ENCODE peak calls at places on chromosomes 12 and 14, in seven cellular contexts. X is tibial artery, Z is uterus, D is ovary, M is Peyer's patch, A is left ventricle myocardium inferior, I is HCT116. S is an unnamed sample.

GRCh38 chr12:130198026-130198662 is 35.9 kb downstream of the FZD10 start:
- DNase-seq in X (no peak), Z (no peak), D (no peak), M (no peak), A (no peak), I (no peak), S (peak)

GRCh38 chr14:68612049-68612448 is 180.8 kb downstream of the ZFP36L1 start:
- DNase-seq in X (no peak), Z (peak), D (no peak), M (peak), A (peak), I (no peak), S (no peak)

GRCh38 chr12:56237552-56237951 is 7.7 kb downstream of the SLC39A5 start:
- DNase-seq in X (no peak), Z (no peak), D (no peak), M (no peak), A (no peak), I (no peak), S (no peak)

GRCh38 chr12:50764116-50764860 is 387 bp downstream of the ATF1 start:
- DNase-seq in X (peak), Z (peak), D (no peak), M (peak), A (no peak), I (no peak), S (peak)

GRCh38 chr14:68598621-68599447 is 194.0 kb downstream of the ZFP36L1 start:
- DNase-seq in X (peak), Z (peak), D (peak), M (peak), A (peak), I (peak), S (no peak)

GRCh38 chr12:69996276-69996675 is 171.2 kb downstream of the MYRFL start:
- DNase-seq in X (no peak), Z (no peak), D (no peak), M (no peak), A (no peak), I (no peak), S (no peak)

GRCh38 chr12:56632701-56633464 is 2.8 kb upstream of the BAZ2A start:
- DNase-seq in X (no peak), Z (no peak), D (no peak), M (no peak), A (no peak), I (no peak), S (no peak)

GRCh38 chr12:123519151-123520001 is 14.1 kb downstream of the RILPL1 start:
- DNase-seq in X (peak), Z (no peak), D (no peak), M (no peak), A (peak), I (no peak), S (peak)

GRCh38 chr12:6960291-6961277 is 9.4 kb downstream of the PTPN6 start:
- DNase-seq in X (no peak), Z (no peak), D (peak), M (peak), A (peak), I (no peak), S (no peak)

GRCh38 chr14:59895721-59896120 is 24.2 kb upstream of the LRRC9 start:
- DNase-seq in X (no peak), Z (no peak), D (no peak), M (no peak), A (no peak), I (no peak), S (no peak)

GRCh38 chr14:104598039-104598438 is 6.5 kb downstream of the TMEM179 start:
- DNase-seq in X (no peak), Z (no peak), D (no peak), M (no peak), A (peak), I (no peak), S (no peak)

GRCh38 chr12:3641428-3641883 is 111.5 kb downstream of the CRACR2A start:
- DNase-seq in X (no peak), Z (no peak), D (no peak), M (no peak), A (no peak), I (no peak), S (no peak)

GRCh38 chr12:57461326-57461903 is 1.8 kb downstream of the GLI1 start:
- DNase-seq in X (peak), Z (peak), D (peak), M (peak), A (peak), I (no peak), S (peak)

GRCh38 chr12:121095544-121096198 is 37.0 kb upstream of the P2RX7 start:
- DNase-seq in X (peak), Z (peak), D (peak), M (peak), A (peak), I (peak), S (no peak)

GRCh38 chr12:103012884-103013283 is 55.4 kb downstream of the ASCL1 start:
- DNase-seq in X (no peak), Z (no peak), D (no peak), M (no peak), A (no peak), I (no peak), S (no peak)

GRCh38 chr14:21703357-21704339 is 30.0 kb upstream of the OR4E1 start:
- DNase-seq in X (no peak), Z (no peak), D (no peak), M (no peak), A (no peak), I (no peak), S (no peak)

GRCh38 chr12:70353780-70354640 is 12.1 kb upstream of the KCNMB4 start:
- DNase-seq in X (no peak), Z (no peak), D (no peak), M (no peak), A (no peak), I (no peak), S (no peak)

GRCh38 chr12:117695956-117696355 is 272.8 kb downstream of the KSR2 start:
- DNase-seq in X (no peak), Z (no peak), D (no peak), M (no peak), A (no peak), I (no peak), S (no peak)

GRCh38 chr14:78227466-78228077 is 57.4 kb downstream of the NRXN3 start:
- DNase-seq in X (no peak), Z (no peak), D (no peak), M (no peak), A (no peak), I (no peak), S (no peak)

GRCh38 chr12:84910549-84911241 is 1.9 kb downstream of the SLC6A15 start:
- DNase-seq in X (no peak), Z (no peak), D (no peak), M (no peak), A (no peak), I (no peak), S (no peak)

GRCh38 chr12:103013741-103014140 is 56.3 kb downstream of the ASCL1 start:
- DNase-seq in X (no peak), Z (no peak), D (no peak), M (no peak), A (no peak), I (no peak), S (no peak)

GRCh38 chr12:96221391-96221790 is 27.2 kb downstream of the ELK3 start:
- DNase-seq in X (no peak), Z (no peak), D (no peak), M (peak), A (no peak), I (no peak), S (peak)

GRCh38 chr14:93085916-93086315 is 29.8 kb downstream of the ITPK1 start:
- DNase-seq in X (no peak), Z (peak), D (no peak), M (no peak), A (no peak), I (no peak), S (no peak)

DNA sequence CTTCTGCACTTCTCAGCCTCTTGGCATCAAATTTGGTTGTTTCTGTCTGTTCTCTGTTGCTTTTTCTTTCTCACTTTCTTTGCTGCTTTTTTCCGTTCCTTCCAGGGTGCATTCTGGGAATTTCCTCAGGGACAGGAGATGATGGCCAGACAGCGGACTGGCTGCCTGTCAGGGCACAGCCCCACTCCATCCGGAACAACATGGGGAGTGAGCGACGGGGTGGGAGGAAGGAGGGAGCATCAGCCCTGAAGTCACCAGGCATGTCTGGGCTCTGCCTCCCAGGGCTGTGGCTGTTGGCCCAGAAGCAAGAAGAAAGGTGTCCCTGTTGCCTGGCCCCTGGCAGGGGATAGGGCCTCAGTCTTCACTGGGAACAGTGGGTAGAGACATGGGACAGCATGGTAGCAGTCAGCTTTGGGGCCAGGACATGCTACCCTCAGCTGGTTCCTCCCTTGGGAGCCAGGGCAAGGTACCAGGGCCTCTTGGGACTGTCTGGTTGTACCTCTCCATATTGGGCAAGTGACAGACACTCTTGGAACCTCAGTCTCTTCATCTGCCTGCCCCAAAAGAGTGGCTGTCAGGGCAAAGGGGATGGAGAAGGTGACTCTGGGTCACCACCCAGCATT is 8.6 kb downstream of the PGF start:
- DNase-seq in X (peak), Z (no peak), D (no peak), M (no peak), A (no peak), I (no peak), S (peak)
- TF ChIP-seq CTCF in X (no peak), Z (no peak), D (no peak), M (no peak), A (no peak), I (no peak), S (no peak)

DNA sequence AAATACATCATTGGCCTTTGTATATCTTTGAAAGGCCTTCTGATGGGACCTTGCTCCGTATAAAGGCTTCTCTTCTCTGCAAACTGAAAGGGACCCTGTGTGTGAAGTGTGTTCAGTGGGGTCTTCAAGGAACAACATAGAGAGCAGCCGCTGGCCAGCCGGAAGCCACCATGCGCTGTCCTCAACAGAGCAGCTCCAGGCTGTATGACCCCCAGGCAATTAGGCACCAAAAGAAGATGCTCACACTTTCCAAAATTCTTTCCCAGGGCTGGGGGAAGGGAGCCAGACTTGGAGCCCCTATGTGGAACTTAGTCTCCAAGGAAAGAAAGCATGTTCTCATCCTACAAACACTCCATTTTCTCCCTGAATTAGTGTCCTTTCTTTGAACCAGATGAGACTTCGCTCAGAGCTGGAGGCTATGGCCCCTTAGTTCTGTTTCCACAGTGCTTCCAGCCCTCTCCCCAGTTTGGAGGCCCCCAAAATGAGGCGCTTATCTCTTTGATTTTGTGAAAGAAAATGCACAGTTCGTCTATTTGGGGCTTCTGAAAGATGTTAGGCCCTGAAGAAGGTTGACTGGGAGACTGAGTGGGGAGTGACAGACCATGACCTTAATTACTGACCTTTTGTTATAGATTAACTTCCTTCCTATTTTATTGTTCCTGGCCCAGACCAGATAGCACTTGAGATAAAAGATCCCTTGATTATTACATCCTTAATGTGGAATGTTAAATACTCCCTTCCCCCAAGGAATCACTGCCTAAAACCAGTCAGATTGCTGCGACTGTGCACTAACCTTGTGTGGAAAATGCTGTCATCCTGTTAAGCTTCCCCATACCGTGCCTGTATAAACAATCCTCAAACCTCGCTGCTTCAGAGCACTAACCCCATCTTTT is 128.3 kb upstream of the FGD4 start:
- DNase-seq in X (no peak), Z (no peak), D (no peak), M (no peak), A (no peak), I (no peak), S (no peak)
- H3K27ac ChIP-seq in X (no peak), Z (peak), D (no peak), M (no peak), A (peak), I (no peak), S (no peak)

GRCh38 chr12:41515953-41516352 is 327.8 kb downstream of the PDZRN4 start:
- DNase-seq in X (no peak), Z (no peak), D (no peak), M (no peak), A (no peak), I (no peak), S (no peak)

GRCh38 chr12:41527529-41528116 is 339.5 kb downstream of the PDZRN4 start:
- DNase-seq in X (no peak), Z (no peak), D (no peak), M (no peak), A (no peak), I (no peak), S (no peak)

DNA sequence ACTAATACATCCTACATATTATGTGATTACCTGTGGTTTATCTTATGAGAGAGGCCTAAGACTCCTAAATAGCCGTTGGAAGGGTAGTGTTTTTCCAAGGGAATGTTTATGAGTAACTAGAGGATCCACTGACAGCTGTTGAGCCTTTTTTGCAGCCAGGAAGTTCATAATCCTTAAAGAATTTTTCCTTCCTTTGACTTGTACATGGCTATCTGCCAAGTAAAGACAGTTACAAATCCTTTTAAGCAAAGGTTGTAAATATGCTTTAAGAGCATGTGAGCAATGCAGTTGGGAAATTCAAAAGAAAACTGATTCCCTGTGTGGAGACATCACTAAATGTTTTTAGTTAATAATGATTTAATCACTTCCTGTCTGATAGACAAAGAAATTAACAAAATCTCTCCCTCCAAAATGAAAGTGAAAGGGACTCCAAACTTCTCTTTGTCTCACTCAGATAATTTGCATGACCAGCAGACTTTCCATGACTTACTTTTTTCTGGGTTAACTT is 333.8 kb downstream of the PDZRN4 start:
- DNase-seq in X (no peak), Z (no peak), D (no peak), M (no peak), A (no peak), I (no peak), S (no peak)
- H3K4me3 ChIP-seq in X (peak), Z (no peak), D (no peak), M (no peak), A (peak), I (no peak), S (peak)

DNA sequence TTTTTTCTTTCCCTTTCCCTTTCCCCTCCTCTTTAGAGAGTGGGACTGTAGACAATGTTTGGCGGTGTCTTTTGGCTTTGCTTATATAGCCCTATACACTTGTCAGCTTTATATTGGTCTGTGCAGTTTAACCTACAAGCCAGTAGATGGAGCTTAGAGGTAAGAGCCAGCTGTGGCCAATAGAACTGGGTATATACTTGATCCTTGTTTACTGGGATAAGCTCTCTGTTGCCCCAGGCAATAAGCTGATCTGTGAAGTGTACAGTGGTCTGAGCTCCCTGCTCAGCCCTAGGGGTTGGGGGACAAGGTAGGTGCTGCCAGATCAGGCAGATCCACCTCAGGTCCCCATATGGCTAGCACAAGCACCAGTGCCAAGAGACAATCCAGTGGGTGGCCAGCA is 434.1 kb downstream of the NOVA1 start:
- DNase-seq in X (no peak), Z (no peak), D (no peak), M (no peak), A (no peak), I (no peak), S (no peak)
- TF ChIP-seq CTCF in X (no peak), Z (peak), D (no peak), M (no peak), A (peak), I (no peak), S (no peak)

DNA sequence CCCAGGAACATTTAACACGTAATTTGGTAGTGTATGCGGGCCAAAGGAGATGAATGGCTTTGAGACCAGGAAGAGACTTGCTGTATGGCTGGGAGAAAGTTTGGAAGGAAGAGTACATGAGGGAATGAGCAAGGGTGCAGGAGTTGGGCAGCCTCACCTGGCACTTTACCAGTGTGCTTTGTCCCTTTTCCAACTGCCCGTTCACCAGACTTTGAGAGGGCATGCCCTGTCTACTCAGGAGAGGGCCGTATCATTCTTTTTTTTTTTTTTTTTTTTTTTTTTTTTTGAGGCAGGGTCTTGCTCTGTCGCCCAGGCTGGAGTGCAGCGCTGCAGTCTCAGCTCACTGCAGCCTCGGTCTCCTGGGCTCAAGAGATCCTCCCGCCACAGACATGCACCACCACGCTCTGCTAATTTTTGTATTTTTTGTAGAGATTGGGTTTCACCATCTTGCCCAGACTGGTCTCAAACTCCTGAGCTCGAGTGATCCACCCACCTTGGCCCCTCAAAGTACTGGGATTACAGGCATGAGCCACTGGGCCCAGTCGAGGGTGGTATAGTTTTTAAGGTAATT is 6.5 kb downstream of the DYNC1H1 start:
- DNase-seq in X (no peak), Z (no peak), D (no peak), M (no peak), A (no peak), I (no peak), S (no peak)
- H3K27ac ChIP-seq in X (no peak), Z (peak), D (no peak), M (peak), A (peak), I (peak), S (no peak)

GRCh38 chr14:25134184-25134583 is 84.2 kb upstream of the STXBP6 start:
- DNase-seq in X (no peak), Z (no peak), D (no peak), M (no peak), A (no peak), I (no peak), S (no peak)

GRCh38 chr14:25136811-25137210 is 86.9 kb upstream of the STXBP6 start:
- DNase-seq in X (no peak), Z (no peak), D (no peak), M (no peak), A (no peak), I (no peak), S (no peak)

GRCh38 chr14:25132094-25132493 is 82.1 kb upstream of the STXBP6 start:
- DNase-seq in X (no peak), Z (no peak), D (no peak), M (no peak), A (no peak), I (no peak), S (no peak)

GRCh38 chr14:25132734-25133422 is 82.9 kb upstream of the STXBP6 start:
- DNase-seq in X (peak), Z (peak), D (peak), M (peak), A (peak), I (no peak), S (peak)
- H3K4me3 ChIP-seq in X (no peak), Z (no peak), D (no peak), M (no peak), A (peak), I (no peak), S (no peak)

GRCh38 chr12:46292754-46293402 is 24.0 kb upstream of the SLC38A1 start:
- DNase-seq in X (no peak), Z (no peak), D (no peak), M (no peak), A (no peak), I (no peak), S (no peak)
- TF ChIP-seq CTCF in X (no peak), Z (peak), D (no peak), M (no peak), A (peak), I (no peak), S (no peak)

DNA sequence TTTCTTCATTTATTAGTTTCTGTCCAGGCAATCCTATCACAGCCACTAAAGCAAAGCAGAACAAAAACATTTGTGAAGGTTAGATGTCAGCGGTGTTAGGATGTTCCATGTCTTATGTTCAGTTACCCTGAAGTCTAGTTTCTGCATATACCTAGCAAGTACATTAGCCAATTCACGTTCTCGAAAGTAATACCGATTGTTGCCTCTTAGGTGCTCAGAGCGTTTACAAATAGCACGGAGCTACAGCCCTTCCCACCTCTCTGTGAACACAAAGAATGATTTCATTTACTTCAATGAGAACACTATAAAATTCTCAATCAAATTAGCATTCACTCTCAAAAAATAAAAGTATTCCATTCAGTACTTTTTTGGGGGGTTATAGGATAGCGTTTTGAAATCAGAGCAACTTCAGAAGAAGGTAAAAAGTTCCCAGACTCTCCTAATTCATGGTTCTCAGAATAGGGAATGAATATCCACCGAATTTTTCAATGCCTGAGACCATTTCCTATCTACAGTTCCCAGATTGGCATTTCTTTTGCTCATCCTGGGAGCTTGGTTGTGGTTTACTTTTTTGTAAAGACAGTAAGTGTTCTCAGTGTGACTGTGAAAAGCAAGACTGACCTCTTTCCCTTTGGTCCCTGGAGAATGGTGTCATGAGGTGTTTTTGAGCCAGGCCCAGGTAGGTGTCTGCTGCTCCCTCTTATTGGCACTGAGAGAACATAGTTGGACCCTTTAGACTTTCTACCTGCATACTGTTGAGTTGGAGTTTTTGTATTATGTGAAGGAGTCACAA is 488.0 kb upstream of the RGS6 start:
- DNase-seq in X (no peak), Z (no peak), D (no peak), M (no peak), A (no peak), I (no peak), S (no peak)
- H3K27ac ChIP-seq in X (peak), Z (no peak), D (no peak), M (no peak), A (no peak), I (no peak), S (no peak)

S was measured in coronary artery.